ENCODE peak calls at places on chromosomes 1 and 21, in nine cellular contexts. One of them, this sample, is unnamed.

GRCh38 chr1:227546598-227547313 is 16.6 kb upstream of the ZNF678 start:
- DNase-seq in sciatic nerve: peak
- DNase-seq in NCI-H1092 treated with DMSO at 0.1 percent for 48 hours: no peak
- DNase-seq in stimulated activated naive CD8-positive, alpha-beta T cell treated with anti-CD3 and anti-CD28 coated beads, Interleukin-15, amount 100 ng/mL, for 72 hours: no peak
- DNase-seq in stimulated activated CD4-positive, alpha-beta T cell treated with anti-CD3 and anti-CD28 coated beads, TNF-alpha, amount 100 ng/mL, for 1 hour: no peak
- DNase-seq in CD8-positive, alpha-beta memory T cell: no peak
- DNase-seq in nucleus accumbens: no peak
- DNase-seq in HuH-7: no peak
- DNase-seq in NCI-H510A treated with DMSO at 0.1 percent for 48 hours: no peak
- DNase-seq in this sample: no peak

GRCh38 chr21:42158846-42159245 is 60.1 kb upstream of the ABCG1 start:
- DNase-seq in NCI-H510A treated with DMSO at 0.1 percent for 48 hours: no peak
- DNase-seq in stimulated activated naive CD8-positive, alpha-beta T cell treated with anti-CD3 and anti-CD28 coated beads, Interleukin-15, amount 100 ng/mL, for 72 hours: no peak
- DNase-seq in stimulated activated CD4-positive, alpha-beta T cell treated with anti-CD3 and anti-CD28 coated beads, TNF-alpha, amount 100 ng/mL, for 1 hour: no peak
- DNase-seq in CD8-positive, alpha-beta memory T cell: no peak
- DNase-seq in HuH-7: no peak
- DNase-seq in sciatic nerve: no peak
- DNase-seq in NCI-H1092 treated with DMSO at 0.1 percent for 48 hours: no peak
- DNase-seq in nucleus accumbens: no peak
- DNase-seq in this sample: no peak

GRCh38 chr1:211476200-211476849 is 15.6 kb downstream of the RD3 start:
- DNase-seq in nucleus accumbens: no peak
- DNase-seq in stimulated activated naive CD8-positive, alpha-beta T cell treated with anti-CD3 and anti-CD28 coated beads, Interleukin-15, amount 100 ng/mL, for 72 hours: peak
- DNase-seq in stimulated activated CD4-positive, alpha-beta T cell treated with anti-CD3 and anti-CD28 coated beads, TNF-alpha, amount 100 ng/mL, for 1 hour: peak
- DNase-seq in NCI-H510A treated with DMSO at 0.1 percent for 48 hours: peak
- DNase-seq in CD8-positive, alpha-beta memory T cell: peak
- DNase-seq in NCI-H1092 treated with DMSO at 0.1 percent for 48 hours: peak
- DNase-seq in sciatic nerve: peak
- DNase-seq in HuH-7: peak
- DNase-seq in this sample: peak

GRCh38 chr1:84246228-84246627 is 55.3 kb upstream of the SAMD13 start:
- DNase-seq in nucleus accumbens: no peak
- DNase-seq in sciatic nerve: no peak
- DNase-seq in CD8-positive, alpha-beta memory T cell: no peak
- DNase-seq in NCI-H510A treated with DMSO at 0.1 percent for 48 hours: no peak
- DNase-seq in stimulated activated CD4-positive, alpha-beta T cell treated with anti-CD3 and anti-CD28 coated beads, TNF-alpha, amount 100 ng/mL, for 1 hour: no peak
- DNase-seq in stimulated activated naive CD8-positive, alpha-beta T cell treated with anti-CD3 and anti-CD28 coated beads, Interleukin-15, amount 100 ng/mL, for 72 hours: no peak
- DNase-seq in HuH-7: no peak
- DNase-seq in NCI-H1092 treated with DMSO at 0.1 percent for 48 hours: no peak
- DNase-seq in this sample: no peak

GRCh38 chr21:37383784-37384311 is 17.3 kb downstream of the DYRK1A start:
- DNase-seq in NCI-H1092 treated with DMSO at 0.1 percent for 48 hours: no peak
- DNase-seq in CD8-positive, alpha-beta memory T cell: no peak
- DNase-seq in sciatic nerve: no peak
- DNase-seq in NCI-H510A treated with DMSO at 0.1 percent for 48 hours: no peak
- DNase-seq in HuH-7: no peak
- DNase-seq in stimulated activated naive CD8-positive, alpha-beta T cell treated with anti-CD3 and anti-CD28 coated beads, Interleukin-15, amount 100 ng/mL, for 72 hours: no peak
- DNase-seq in stimulated activated CD4-positive, alpha-beta T cell treated with anti-CD3 and anti-CD28 coated beads, TNF-alpha, amount 100 ng/mL, for 1 hour: no peak
- DNase-seq in nucleus accumbens: no peak
- DNase-seq in this sample: no peak

GRCh38 chr1:152328801-152329391 is 3.9 kb upstream of the FLG start:
- DNase-seq in CD8-positive, alpha-beta memory T cell: no peak
- DNase-seq in sciatic nerve: no peak
- DNase-seq in NCI-H1092 treated with DMSO at 0.1 percent for 48 hours: no peak
- DNase-seq in nucleus accumbens: no peak
- DNase-seq in stimulated activated CD4-positive, alpha-beta T cell treated with anti-CD3 and anti-CD28 coated beads, TNF-alpha, amount 100 ng/mL, for 1 hour: no peak
- DNase-seq in NCI-H510A treated with DMSO at 0.1 percent for 48 hours: no peak
- DNase-seq in stimulated activated naive CD8-positive, alpha-beta T cell treated with anti-CD3 and anti-CD28 coated beads, Interleukin-15, amount 100 ng/mL, for 72 hours: no peak
- DNase-seq in HuH-7: no peak
- DNase-seq in this sample: no peak

GRCh38 chr1:25873120-25873519 is 2.4 kb downstream of the PAQR7 start:
- DNase-seq in NCI-H1092 treated with DMSO at 0.1 percent for 48 hours: no peak
- DNase-seq in nucleus accumbens: no peak
- DNase-seq in NCI-H510A treated with DMSO at 0.1 percent for 48 hours: no peak
- DNase-seq in stimulated activated naive CD8-positive, alpha-beta T cell treated with anti-CD3 and anti-CD28 coated beads, Interleukin-15, amount 100 ng/mL, for 72 hours: no peak
- DNase-seq in stimulated activated CD4-positive, alpha-beta T cell treated with anti-CD3 and anti-CD28 coated beads, TNF-alpha, amount 100 ng/mL, for 1 hour: no peak
- DNase-seq in CD8-positive, alpha-beta memory T cell: no peak
- DNase-seq in sciatic nerve: no peak
- DNase-seq in HuH-7: no peak
- DNase-seq in this sample: no peak

GRCh38 chr21:40964691-40965090 is 117.7 kb upstream of the DSCAM start:
- DNase-seq in NCI-H510A treated with DMSO at 0.1 percent for 48 hours: no peak
- DNase-seq in HuH-7: no peak
- DNase-seq in CD8-positive, alpha-beta memory T cell: no peak
- DNase-seq in stimulated activated naive CD8-positive, alpha-beta T cell treated with anti-CD3 and anti-CD28 coated beads, Interleukin-15, amount 100 ng/mL, for 72 hours: no peak
- DNase-seq in sciatic nerve: no peak
- DNase-seq in NCI-H1092 treated with DMSO at 0.1 percent for 48 hours: no peak
- DNase-seq in stimulated activated CD4-positive, alpha-beta T cell treated with anti-CD3 and anti-CD28 coated beads, TNF-alpha, amount 100 ng/mL, for 1 hour: no peak
- DNase-seq in nucleus accumbens: no peak
- DNase-seq in this sample: no peak

GRCh38 chr1:116962976-116963639 is 38.5 kb upstream of the CD101 start:
- DNase-seq in NCI-H510A treated with DMSO at 0.1 percent for 48 hours: no peak
- DNase-seq in stimulated activated CD4-positive, alpha-beta T cell treated with anti-CD3 and anti-CD28 coated beads, TNF-alpha, amount 100 ng/mL, for 1 hour: no peak
- DNase-seq in CD8-positive, alpha-beta memory T cell: no peak
- DNase-seq in HuH-7: no peak
- DNase-seq in NCI-H1092 treated with DMSO at 0.1 percent for 48 hours: no peak
- DNase-seq in stimulated activated naive CD8-positive, alpha-beta T cell treated with anti-CD3 and anti-CD28 coated beads, Interleukin-15, amount 100 ng/mL, for 72 hours: no peak
- DNase-seq in nucleus accumbens: no peak
- DNase-seq in sciatic nerve: no peak
- DNase-seq in this sample: no peak

GRCh38 chr1:28200234-28200873 is 23.9 kb upstream of the PTAFR start:
- DNase-seq in NCI-H1092 treated with DMSO at 0.1 percent for 48 hours: no peak
- DNase-seq in HuH-7: no peak
- DNase-seq in stimulated activated naive CD8-positive, alpha-beta T cell treated with anti-CD3 and anti-CD28 coated beads, Interleukin-15, amount 100 ng/mL, for 72 hours: no peak
- DNase-seq in CD8-positive, alpha-beta memory T cell: no peak
- DNase-seq in nucleus accumbens: no peak
- DNase-seq in sciatic nerve: no peak
- DNase-seq in stimulated activated CD4-positive, alpha-beta T cell treated with anti-CD3 and anti-CD28 coated beads, TNF-alpha, amount 100 ng/mL, for 1 hour: no peak
- DNase-seq in NCI-H510A treated with DMSO at 0.1 percent for 48 hours: no peak
- DNase-seq in this sample: no peak

GRCh38 chr1:156356262-156356874 is 12.6 kb upstream of the RHBG start:
- DNase-seq in sciatic nerve: no peak
- DNase-seq in CD8-positive, alpha-beta memory T cell: no peak
- DNase-seq in nucleus accumbens: no peak
- DNase-seq in NCI-H510A treated with DMSO at 0.1 percent for 48 hours: no peak
- DNase-seq in stimulated activated CD4-positive, alpha-beta T cell treated with anti-CD3 and anti-CD28 coated beads, TNF-alpha, amount 100 ng/mL, for 1 hour: no peak
- DNase-seq in stimulated activated naive CD8-positive, alpha-beta T cell treated with anti-CD3 and anti-CD28 coated beads, Interleukin-15, amount 100 ng/mL, for 72 hours: no peak
- DNase-seq in HuH-7: no peak
- DNase-seq in NCI-H1092 treated with DMSO at 0.1 percent for 48 hours: no peak
- DNase-seq in this sample: no peak

GRCh38 chr21:14482165-14482564 is 64.0 kb downstream of the SAMSN1 start:
- DNase-seq in NCI-H1092 treated with DMSO at 0.1 percent for 48 hours: no peak
- DNase-seq in stimulated activated CD4-positive, alpha-beta T cell treated with anti-CD3 and anti-CD28 coated beads, TNF-alpha, amount 100 ng/mL, for 1 hour: no peak
- DNase-seq in sciatic nerve: no peak
- DNase-seq in nucleus accumbens: no peak
- DNase-seq in NCI-H510A treated with DMSO at 0.1 percent for 48 hours: no peak
- DNase-seq in HuH-7: no peak
- DNase-seq in stimulated activated naive CD8-positive, alpha-beta T cell treated with anti-CD3 and anti-CD28 coated beads, Interleukin-15, amount 100 ng/mL, for 72 hours: peak
- DNase-seq in CD8-positive, alpha-beta memory T cell: no peak
- DNase-seq in this sample: no peak

GRCh38 chr1:15993666-15994065 is 10.4 kb upstream of the SRARP start:
- DNase-seq in NCI-H510A treated with DMSO at 0.1 percent for 48 hours: no peak
- DNase-seq in nucleus accumbens: no peak
- DNase-seq in CD8-positive, alpha-beta memory T cell: no peak
- DNase-seq in stimulated activated naive CD8-positive, alpha-beta T cell treated with anti-CD3 and anti-CD28 coated beads, Interleukin-15, amount 100 ng/mL, for 72 hours: no peak
- DNase-seq in sciatic nerve: no peak
- DNase-seq in HuH-7: no peak
- DNase-seq in stimulated activated CD4-positive, alpha-beta T cell treated with anti-CD3 and anti-CD28 coated beads, TNF-alpha, amount 100 ng/mL, for 1 hour: no peak
- DNase-seq in NCI-H1092 treated with DMSO at 0.1 percent for 48 hours: no peak
- DNase-seq in this sample: no peak

GRCh38 chr1:65069186-65069585 is 78.8 kb upstream of the AK4 start:
- DNase-seq in stimulated activated naive CD8-positive, alpha-beta T cell treated with anti-CD3 and anti-CD28 coated beads, Interleukin-15, amount 100 ng/mL, for 72 hours: no peak
- DNase-seq in sciatic nerve: no peak
- DNase-seq in HuH-7: no peak
- DNase-seq in NCI-H510A treated with DMSO at 0.1 percent for 48 hours: no peak
- DNase-seq in stimulated activated CD4-positive, alpha-beta T cell treated with anti-CD3 and anti-CD28 coated beads, TNF-alpha, amount 100 ng/mL, for 1 hour: peak
- DNase-seq in CD8-positive, alpha-beta memory T cell: no peak
- DNase-seq in NCI-H1092 treated with DMSO at 0.1 percent for 48 hours: no peak
- DNase-seq in nucleus accumbens: no peak
- DNase-seq in this sample: no peak

GRCh38 chr1:206930210-206930798 is 8.6 kb upstream of the FCMR start:
- DNase-seq in NCI-H1092 treated with DMSO at 0.1 percent for 48 hours: no peak
- DNase-seq in stimulated activated CD4-positive, alpha-beta T cell treated with anti-CD3 and anti-CD28 coated beads, TNF-alpha, amount 100 ng/mL, for 1 hour: no peak
- DNase-seq in stimulated activated naive CD8-positive, alpha-beta T cell treated with anti-CD3 and anti-CD28 coated beads, Interleukin-15, amount 100 ng/mL, for 72 hours: peak
- DNase-seq in CD8-positive, alpha-beta memory T cell: peak
- DNase-seq in sciatic nerve: no peak
- DNase-seq in nucleus accumbens: no peak
- DNase-seq in NCI-H510A treated with DMSO at 0.1 percent for 48 hours: no peak
- DNase-seq in HuH-7: no peak
- DNase-seq in this sample: no peak

GRCh38 chr21:45478115-45478801 is 64.0 kb downstream of the SLC19A1 start:
- DNase-seq in NCI-H1092 treated with DMSO at 0.1 percent for 48 hours: peak
- DNase-seq in sciatic nerve: peak
- DNase-seq in HuH-7: peak
- DNase-seq in stimulated activated CD4-positive, alpha-beta T cell treated with anti-CD3 and anti-CD28 coated beads, TNF-alpha, amount 100 ng/mL, for 1 hour: peak
- DNase-seq in nucleus accumbens: peak
- DNase-seq in stimulated activated naive CD8-positive, alpha-beta T cell treated with anti-CD3 and anti-CD28 coated beads, Interleukin-15, amount 100 ng/mL, for 72 hours: peak
- DNase-seq in CD8-positive, alpha-beta memory T cell: peak
- DNase-seq in NCI-H510A treated with DMSO at 0.1 percent for 48 hours: no peak
- DNase-seq in this sample: peak

GRCh38 chr1:56564615-56565014 is 14.7 kb downstream of the PLPP3 start:
- DNase-seq in HuH-7: no peak
- DNase-seq in sciatic nerve: no peak
- DNase-seq in stimulated activated naive CD8-positive, alpha-beta T cell treated with anti-CD3 and anti-CD28 coated beads, Interleukin-15, amount 100 ng/mL, for 72 hours: no peak
- DNase-seq in CD8-positive, alpha-beta memory T cell: no peak
- DNase-seq in NCI-H1092 treated with DMSO at 0.1 percent for 48 hours: no peak
- DNase-seq in NCI-H510A treated with DMSO at 0.1 percent for 48 hours: no peak
- DNase-seq in stimulated activated CD4-positive, alpha-beta T cell treated with anti-CD3 and anti-CD28 coated beads, TNF-alpha, amount 100 ng/mL, for 1 hour: no peak
- DNase-seq in nucleus accumbens: no peak
- DNase-seq in this sample: no peak

GRCh38 chr1:112689196-112689841 is 14.9 kb downstream of the MOV10 start:
- DNase-seq in HuH-7: no peak
- DNase-seq in sciatic nerve: no peak
- DNase-seq in NCI-H510A treated with DMSO at 0.1 percent for 48 hours: no peak
- DNase-seq in nucleus accumbens: no peak
- DNase-seq in stimulated activated CD4-positive, alpha-beta T cell treated with anti-CD3 and anti-CD28 coated beads, TNF-alpha, amount 100 ng/mL, for 1 hour: no peak
- DNase-seq in stimulated activated naive CD8-positive, alpha-beta T cell treated with anti-CD3 and anti-CD28 coated beads, Interleukin-15, amount 100 ng/mL, for 72 hours: no peak
- DNase-seq in NCI-H1092 treated with DMSO at 0.1 percent for 48 hours: no peak
- DNase-seq in CD8-positive, alpha-beta memory T cell: no peak
- DNase-seq in this sample: no peak

GRCh38 chr1:156508205-156508954 is 7.8 kb upstream of the MEF2D start:
- DNase-seq in CD8-positive, alpha-beta memory T cell: no peak
- DNase-seq in NCI-H1092 treated with DMSO at 0.1 percent for 48 hours: no peak
- DNase-seq in NCI-H510A treated with DMSO at 0.1 percent for 48 hours: no peak
- DNase-seq in stimulated activated naive CD8-positive, alpha-beta T cell treated with anti-CD3 and anti-CD28 coated beads, Interleukin-15, amount 100 ng/mL, for 72 hours: peak
- DNase-seq in sciatic nerve: peak
- DNase-seq in nucleus accumbens: no peak
- DNase-seq in stimulated activated CD4-positive, alpha-beta T cell treated with anti-CD3 and anti-CD28 coated beads, TNF-alpha, amount 100 ng/mL, for 1 hour: no peak
- DNase-seq in HuH-7: no peak
- DNase-seq in this sample: no peak

GRCh38 chr1:171433451-171433850 is 51.9 kb upstream of the PRRC2C start:
- DNase-seq in CD8-positive, alpha-beta memory T cell: no peak
- DNase-seq in NCI-H510A treated with DMSO at 0.1 percent for 48 hours: no peak
- DNase-seq in nucleus accumbens: no peak
- DNase-seq in stimulated activated CD4-positive, alpha-beta T cell treated with anti-CD3 and anti-CD28 coated beads, TNF-alpha, amount 100 ng/mL, for 1 hour: no peak
- DNase-seq in sciatic nerve: no peak
- DNase-seq in stimulated activated naive CD8-positive, alpha-beta T cell treated with anti-CD3 and anti-CD28 coated beads, Interleukin-15, amount 100 ng/mL, for 72 hours: no peak
- DNase-seq in HuH-7: no peak
- DNase-seq in NCI-H1092 treated with DMSO at 0.1 percent for 48 hours: no peak
- DNase-seq in this sample: no peak